ENCODE peak calls at places on chromosomes 7 and 10, in six cellular contexts. R is CD8-positive, alpha-beta memory T cell; G is neuronal stem cell; B is glutamatergic neuron; D is heart right ventricle; T is cardiac fibroblast. Y is an unnamed sample.

GRCh38 chr7:921581-922333 is 32.7 kb downstream of the ADAP1 start:
- DNase-seq in B (peak), G (no peak), R (peak), T (no peak), D (no peak), Y (no peak)

GRCh38 chr7:47553309-47553708 is 28.6 kb downstream of the TNS3 start:
- DNase-seq in R (no peak), G (no peak), B (no peak), D (no peak), T (no peak), Y (no peak)

GRCh38 chr7:158284617-158285382 is 302.8 kb downstream of the PTPRN2 start:
- DNase-seq in D (no peak), R (no peak), T (no peak), G (no peak), B (no peak), Y (no peak)

GRCh38 chr7:105805619-105806018 is 70.8 kb downstream of the ATXN7L1 start:
- DNase-seq in R (no peak), D (no peak), T (peak), G (peak), B (peak), Y (no peak)

GRCh38 chr10:122673731-122674130 is 25.9 kb downstream of the C10orf120 start:
- DNase-seq in T (no peak), R (no peak), G (no peak), D (no peak), B (no peak), Y (no peak)

GRCh38 chr10:119742988-119743646 is 17.3 kb downstream of the INPP5F start:
- DNase-seq in D (no peak), R (no peak), G (no peak), B (no peak), T (no peak), Y (no peak)

GRCh38 chr10:103966671-103967432 is at the start of gene SLK:
- DNase-seq in R (peak), D (peak), G (peak), T (peak), B (peak), Y (peak)

GRCh38 chr10:35127289-35127891 is 744 bp downstream of the CREM start:
- DNase-seq in G (peak), D (peak), T (peak), R (peak), B (peak), Y (no peak)

GRCh38 chr7:1057416-1058291 is 13.3 kb downstream of the GPR146 start:
- DNase-seq in B (no peak), R (no peak), T (no peak), D (no peak), G (no peak), Y (no peak)

GRCh38 chr10:102713483-102713813 is 749 bp downstream of the ARL3 start:
- DNase-seq in G (no peak), R (no peak), B (no peak), T (no peak), D (no peak), Y (no peak)

GRCh38 chr7:39414669-39415035 is 151.6 kb upstream of the YAE1 start:
- DNase-seq in D (no peak), B (no peak), R (no peak), G (no peak), T (no peak), Y (no peak)

GRCh38 chr7:95470452-95470851 is 15.3 kb upstream of the ASB4 start:
- DNase-seq in G (no peak), R (no peak), B (no peak), T (peak), D (peak), Y (no peak)

GRCh38 chr10:48948631-48949030 is 9.0 kb upstream of the LRRC18 start:
- DNase-seq in D (no peak), T (no peak), B (no peak), G (no peak), R (no peak), Y (no peak)

GRCh38 chr10:122113161-122113944 is 124.4 kb downstream of the TACC2 start:
- DNase-seq in B (peak), T (peak), D (peak), R (no peak), G (peak), Y (no peak)

GRCh38 chr10:43203491-43204393 is 63.1 kb downstream of the RASGEF1A start:
- DNase-seq in R (peak), D (no peak), T (no peak), G (no peak), B (peak), Y (no peak)

GRCh38 chr7:3630081-3630480 is 329.0 kb downstream of the SDK1 start:
- DNase-seq in G (no peak), T (no peak), B (no peak), R (no peak), D (no peak), Y (no peak)

GRCh38 chr10:90857635-90858488 is at the start of gene HTR7:
- DNase-seq in B (peak), D (peak), R (peak), G (peak), T (peak), Y (peak)

GRCh38 chr10:6034371-6034770 is 27.8 kb downstream of the IL2RA start:
- DNase-seq in R (no peak), G (no peak), D (no peak), T (no peak), B (no peak), Y (no peak)

GRCh38 chr10:115432188-115432819 is 339.1 kb downstream of the ATRNL1 start:
- DNase-seq in G (no peak), B (no peak), R (no peak), T (peak), D (no peak), Y (no peak)

GRCh38 chr7:96548664-96549063 is 161.0 kb downstream of the SEM1 start:
- DNase-seq in G (no peak), D (no peak), T (peak), R (no peak), B (no peak), Y (no peak)

GRCh38 chr10:50512743-50513416 is 110.9 kb downstream of the SGMS1 start:
- DNase-seq in R (peak), T (no peak), D (no peak), B (no peak), G (no peak), Y (no peak)

GRCh38 chr7:39749177-39749576 is 125.8 kb downstream of the RALA start:
- DNase-seq in G (no peak), B (no peak), D (no peak), R (no peak), T (peak), Y (no peak)

GRCh38 chr10:122112625-122113160 is 123.7 kb downstream of the TACC2 start:
- DNase-seq in B (peak), D (peak), T (peak), G (peak), R (no peak), Y (peak)

GRCh38 chr10:80416401-80417098 is 8.2 kb downstream of the PRXL2A start:
- DNase-seq in G (no peak), R (no peak), T (peak), D (peak), B (no peak), Y (peak)

GRCh38 chr7:114508096-114508495 is 93.5 kb downstream of the FOXP2 start:
- DNase-seq in D (no peak), R (no peak), T (no peak), B (no peak), G (no peak), Y (no peak)

GRCh38 chr10:125868372-125868975 is 12.6 kb downstream of the DHX32 start:
- DNase-seq in G (no peak), D (no peak), R (no peak), B (no peak), T (peak), Y (no peak)

GRCh38 chr7:51228386-51228958 is 88.1 kb downstream of the COBL start:
- DNase-seq in D (no peak), G (no peak), B (no peak), R (no peak), T (no peak), Y (no peak)